ENCODE peak calls at places on chromosomes 5 and 9, in four cellular contexts. One of them, this sample, is unnamed.

GRCh38 chr5:39175273-39175955 is 43.9 kb downstream of the FYB1 start:
- DNase-seq in H9: no peak
- DNase-seq in H1: no peak
- DNase-seq in IMR-90: no peak
- DNase-seq in this sample: peak

GRCh38 chr5:68224561-68225187 is 9.1 kb downstream of the PIK3R1 start:
- DNase-seq in H1: no peak
- DNase-seq in H9: no peak
- DNase-seq in IMR-90: peak
- DNase-seq in this sample: no peak

GRCh38 chr9:9942764-9943424 is 669.9 kb downstream of the PTPRD start:
- DNase-seq in H1: peak
- DNase-seq in IMR-90: peak
- DNase-seq in H9: peak
- DNase-seq in this sample: peak

GRCh38 chr9:76114144-76114543 is 223.7 kb downstream of the PCSK5 start:
- DNase-seq in IMR-90: peak
- DNase-seq in H1: no peak
- DNase-seq in H9: no peak
- DNase-seq in this sample: no peak

GRCh38 chr9:137574192-137574591 is 4.5 kb downstream of the DPH7 start:
- DNase-seq in IMR-90: no peak
- DNase-seq in H1: no peak
- DNase-seq in H9: no peak
- DNase-seq in this sample: no peak

GRCh38 chr5:132209131-132209530 is 18.5 kb downstream of the P4HA2 start:
- DNase-seq in IMR-90: peak
- DNase-seq in H9: no peak
- DNase-seq in H1: no peak
- DNase-seq in this sample: no peak

GRCh38 chr9:125663127-125663526 is 43.9 kb downstream of the MAPKAP1 start:
- DNase-seq in H1: no peak
- DNase-seq in H9: no peak
- DNase-seq in IMR-90: peak
- DNase-seq in this sample: no peak

GRCh38 chr5:171616002-171616780 is 169.4 kb upstream of the SMIM23 start:
- DNase-seq in IMR-90: no peak
- DNase-seq in H9: no peak
- DNase-seq in H1: no peak
- DNase-seq in this sample: peak

GRCh38 chr5:2611561-2612096 is 139.8 kb downstream of the IRX2 start:
- DNase-seq in IMR-90: no peak
- DNase-seq in H9: no peak
- DNase-seq in H1: no peak
- DNase-seq in this sample: no peak

GRCh38 chr9:124126571-124127289 is 115.2 kb downstream of the LHX2 start:
- DNase-seq in IMR-90: peak
- DNase-seq in H1: peak
- DNase-seq in H9: peak
- DNase-seq in this sample: peak

GRCh38 chr9:112308576-112308975 is 24.8 kb downstream of the PTBP3 start:
- DNase-seq in H9: no peak
- DNase-seq in H1: no peak
- DNase-seq in IMR-90: peak
- DNase-seq in this sample: peak

GRCh38 chr9:519579-519978 is 304.9 kb downstream of the DOCK8 start:
- DNase-seq in H1: no peak
- DNase-seq in H9: no peak
- DNase-seq in IMR-90: no peak
- DNase-seq in this sample: no peak

GRCh38 chr5:135880278-135880677 is 15.4 kb downstream of the IL9 start:
- DNase-seq in IMR-90: no peak
- DNase-seq in H1: peak
- DNase-seq in H9: peak
- DNase-seq in this sample: peak

GRCh38 chr9:87892956-87893355 is 10.3 kb downstream of the SPATA31E1 start:
- DNase-seq in H1: no peak
- DNase-seq in H9: no peak
- DNase-seq in IMR-90: no peak
- DNase-seq in this sample: no peak

GRCh38 chr5:11854926-11855325 is 49.3 kb downstream of the CTNND2 start:
- DNase-seq in H1: no peak
- DNase-seq in H9: no peak
- DNase-seq in IMR-90: no peak
- DNase-seq in this sample: no peak

GRCh38 chr9:79757906-79758669 is 186.3 kb downstream of the TLE4 start:
- DNase-seq in H1: no peak
- DNase-seq in H9: no peak
- DNase-seq in IMR-90: peak
- DNase-seq in this sample: peak

GRCh38 chr5:125668904-125669303 is 754.3 kb upstream of the GRAMD2B start:
- DNase-seq in H1: peak
- DNase-seq in H9: peak
- DNase-seq in IMR-90: no peak
- DNase-seq in this sample: peak

GRCh38 chr9:99266136-99267023 is 44.3 kb downstream of the SEC61B start:
- DNase-seq in H9: peak
- DNase-seq in IMR-90: peak
- DNase-seq in H1: peak
- DNase-seq in this sample: peak

GRCh38 chr5:172451771-172452197 is 2.5 kb downstream of the SH3PXD2B start:
- DNase-seq in H1: no peak
- DNase-seq in IMR-90: peak
- DNase-seq in H9: peak
- DNase-seq in this sample: peak

GRCh38 chr5:112779531-112779930 is 41.8 kb downstream of the APC start:
- DNase-seq in H1: no peak
- DNase-seq in IMR-90: peak
- DNase-seq in H9: no peak
- DNase-seq in this sample: no peak

GRCh38 chr9:77094150-77094549 is 74.7 kb downstream of the FOXB2 start:
- DNase-seq in IMR-90: no peak
- DNase-seq in H1: no peak
- DNase-seq in H9: no peak
- DNase-seq in this sample: no peak

GRCh38 chr5:127417534-127417933 is 99.9 kb upstream of the PRRC1 start:
- DNase-seq in H1: no peak
- DNase-seq in H9: no peak
- DNase-seq in IMR-90: no peak
- DNase-seq in this sample: no peak

GRCh38 chr5:1965860-1966396 is 83.2 kb upstream of the IRX4 start:
- DNase-seq in H1: no peak
- DNase-seq in H9: no peak
- DNase-seq in IMR-90: no peak
- DNase-seq in this sample: no peak

GRCh38 chr5:165574140-165574539 is 2068.7 kb downstream of the MAT2B start:
- DNase-seq in IMR-90: no peak
- DNase-seq in H1: no peak
- DNase-seq in H9: no peak
- DNase-seq in this sample: no peak

GRCh38 chr9:31140316-31140715 is 1244.1 kb upstream of the ACO1 start:
- DNase-seq in H9: no peak
- DNase-seq in IMR-90: no peak
- DNase-seq in H1: no peak
- DNase-seq in this sample: peak

GRCh38 chr5:1208221-1208742 is 6.9 kb downstream of the SLC6A19 start:
- DNase-seq in IMR-90: no peak
- DNase-seq in H9: no peak
- DNase-seq in H1: no peak
- DNase-seq in this sample: no peak

GRCh38 chr9:124423591-124423990 is 8.3 kb upstream of the PSMB7 start:
- DNase-seq in IMR-90: no peak
- DNase-seq in H9: no peak
- DNase-seq in H1: no peak
- DNase-seq in this sample: no peak

GRCh38 chr5:51382759-51383493 is at the start of gene ISL1:
- DNase-seq in IMR-90: peak
- DNase-seq in H9: peak
- DNase-seq in H1: no peak
- DNase-seq in this sample: peak

GRCh38 chr5:75670571-75670970 is 46.7 kb downstream of the POC5 start:
- DNase-seq in H9: no peak
- DNase-seq in IMR-90: peak
- DNase-seq in H1: no peak
- DNase-seq in this sample: no peak

GRCh38 chr5:59124983-59125960 is 542.4 kb downstream of the RAB3C start:
- DNase-seq in H1: no peak
- DNase-seq in H9: no peak
- DNase-seq in IMR-90: peak
- DNase-seq in this sample: peak

GRCh38 chr5:90518666-90519065 is 10.7 kb downstream of the LYSMD3 start:
- DNase-seq in IMR-90: peak
- DNase-seq in H9: no peak
- DNase-seq in H1: no peak
- DNase-seq in this sample: no peak

GRCh38 chr9:8842402-8843193 is 1043.0 kb upstream of the DMAC1 start:
- DNase-seq in H9: no peak
- DNase-seq in IMR-90: no peak
- DNase-seq in H1: no peak
- DNase-seq in this sample: no peak

GRCh38 chr5:115097236-115097635 is 72.5 kb downstream of the TRIM36 start:
- DNase-seq in H9: no peak
- DNase-seq in H1: no peak
- DNase-seq in IMR-90: no peak
- DNase-seq in this sample: no peak

GRCh38 chr5:38347040-38347763 is 88.8 kb downstream of the EGFLAM start:
- DNase-seq in H9: no peak
- DNase-seq in IMR-90: no peak
- DNase-seq in H1: no peak
- DNase-seq in this sample: peak

GRCh38 chr5:98307811-98308210 is 465.7 kb upstream of the RGMB start:
- DNase-seq in H1: no peak
- DNase-seq in IMR-90: peak
- DNase-seq in H9: no peak
- DNase-seq in this sample: no peak

GRCh38 chr9:72948906-72949582 is 3.8 kb downstream of the ALDH1A1 start:
- DNase-seq in H1: no peak
- DNase-seq in IMR-90: no peak
- DNase-seq in H9: no peak
- DNase-seq in this sample: no peak

GRCh38 chr9:85443190-85443598 is 298.6 kb downstream of the AGTPBP1 start:
- DNase-seq in H9: no peak
- DNase-seq in H1: no peak
- DNase-seq in IMR-90: no peak
- DNase-seq in this sample: no peak

GRCh38 chr9:130175355-130175754 is 3.2 kb downstream of the NCS1 start:
- DNase-seq in H1: no peak
- DNase-seq in IMR-90: no peak
- DNase-seq in H9: no peak
- DNase-seq in this sample: no peak

DNA sequence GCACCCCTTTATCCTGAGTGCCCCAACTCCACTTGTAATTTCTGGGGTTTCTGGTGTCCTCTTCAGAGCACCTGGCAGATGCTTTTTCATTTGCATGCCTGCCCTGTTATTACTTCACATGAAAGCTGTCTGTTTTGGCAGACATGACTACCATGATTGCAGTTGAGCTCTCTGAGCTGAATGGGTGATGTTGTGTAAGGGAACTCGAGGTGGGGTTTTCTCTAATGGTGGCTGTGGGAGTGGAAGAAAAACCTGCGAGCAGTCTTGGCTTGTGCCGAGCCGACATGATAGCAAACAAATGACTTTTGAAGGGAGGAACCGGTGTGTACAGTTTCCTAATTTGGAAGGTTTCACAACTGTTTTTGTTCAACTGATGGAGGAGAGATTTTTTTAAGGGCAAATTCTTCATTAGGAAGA is 196.2 kb downstream of the AOPEP start:
- DNase-seq in H1: no peak
- DNase-seq in IMR-90: peak
- DNase-seq in H9: no peak
- DNase-seq in this sample: no peak
- H3K4ac ChIP-seq in H1: no peak
- H3K4ac ChIP-seq in IMR-90: peak
- H3K4ac ChIP-seq in H9: no peak
- H3K4ac ChIP-seq in this sample: no peak

GRCh38 chr5:179346875-179347274 is 1.6 kb upstream of the ADAMTS2 start:
- DNase-seq in H9: no peak
- DNase-seq in IMR-90: no peak
- DNase-seq in H1: no peak
- DNase-seq in this sample: no peak
- H3K9ac ChIP-seq in H9: no peak
- H3K9ac ChIP-seq in IMR-90: no peak
- H3K9ac ChIP-seq in H1: no peak
- H3K9ac ChIP-seq in this sample: no peak

GRCh38 chr5:72705178-72705577 is 111.3 kb upstream of the TNPO1 start:
- DNase-seq in IMR-90: no peak
- DNase-seq in H9: no peak
- DNase-seq in H1: no peak
- DNase-seq in this sample: no peak
- H4K5ac ChIP-seq in IMR-90: no peak
- H4K5ac ChIP-seq in H9: no peak
- H4K5ac ChIP-seq in H1: no peak
- H4K5ac ChIP-seq in this sample: no peak

GRCh38 chr9:83698976-83699585 is 8.7 kb downstream of the UBQLN1 start:
- DNase-seq in H1: no peak
- DNase-seq in IMR-90: no peak
- DNase-seq in H9: no peak
- DNase-seq in this sample: no peak

GRCh38 chr9:83706703-83707517 is 848 bp downstream of the UBQLN1 start:
- DNase-seq in H1: peak
- DNase-seq in IMR-90: peak
- DNase-seq in H9: peak
- DNase-seq in this sample: peak

GRCh38 chr9:83701286-83701685 is 6.5 kb downstream of the UBQLN1 start:
- DNase-seq in H1: no peak
- DNase-seq in IMR-90: no peak
- DNase-seq in H9: no peak
- DNase-seq in this sample: no peak

GRCh38 chr9:83699615-83700014 is 8.1 kb downstream of the UBQLN1 start:
- DNase-seq in H1: no peak
- DNase-seq in IMR-90: no peak
- DNase-seq in H9: no peak
- DNase-seq in this sample: no peak

DNA sequence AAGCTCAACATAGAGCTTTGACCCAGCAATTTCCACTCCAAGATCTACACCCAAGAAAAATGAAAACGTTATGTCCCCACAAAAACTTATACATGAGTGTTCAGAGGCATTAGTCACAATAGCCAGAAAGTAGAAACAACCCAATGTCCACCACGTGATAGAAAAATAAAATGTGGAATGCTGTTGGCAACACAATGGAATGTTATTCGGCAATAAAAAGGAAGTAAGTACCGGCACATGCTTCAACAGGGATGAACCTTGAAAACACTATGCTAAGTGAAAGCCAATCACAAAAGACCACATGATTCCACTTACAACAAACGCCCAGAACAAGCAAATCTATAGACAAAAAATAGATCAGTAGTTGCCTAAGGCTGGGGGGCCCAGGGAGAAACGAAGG is 6.0 kb downstream of the UBQLN1 start:
- DNase-seq in H9: no peak
- DNase-seq in IMR-90: peak
- DNase-seq in H1: no peak
- DNase-seq in this sample: no peak
- H3K4ac ChIP-seq in H9: no peak
- H3K4ac ChIP-seq in IMR-90: no peak
- H3K4ac ChIP-seq in H1: no peak
- H3K4ac ChIP-seq in this sample: no peak

This sample was measured in mesendoderm.